ENCODE peak calls at places on chromosomes 7 and 10, in ten cellular contexts. E, F, X, C, R, N, L, G, W and T are unnamed samples.

GRCh38 chr7:134885967-134886352 is 100.3 kb upstream of the AGBL3 start:
- DNase-seq in E (peak; percentile 91), R (no peak), G (peak; percentile 66), N (peak; percentile 32), X (no peak), C (no peak), F (peak; percentile 87), L (peak; percentile 53), W (no peak), T (peak; percentile 60)

GRCh38 chr7:10315881-10316280 is 657.8 kb upstream of the PHF14 start:
- DNase-seq in E (no peak), C (no peak), F (no peak), X (no peak), W (no peak), R (no peak), N (no peak), G (no peak), L (no peak), T (no peak)

GRCh38 chr7:108086546-108086945 is 43.6 kb downstream of the LAMB4 start:
- DNase-seq in C (no peak), L (no peak), W (no peak), G (no peak), F (no peak), E (no peak), N (no peak), X (no peak), R (no peak), T (no peak)

GRCh38 chr10:89090760-89091455 is 100.3 kb downstream of the FAS start:
- DNase-seq in L (no peak), F (peak; percentile 50), C (no peak), X (no peak), N (no peak), E (peak; percentile 33), G (no peak), R (no peak), W (no peak), T (no peak)

GRCh38 chr7:91772100-91772794 is 108.3 kb downstream of the MTERF1 start:
- DNase-seq in C (no peak), X (no peak), R (no peak), N (no peak), W (no peak), F (peak; percentile 91), L (no peak), E (peak; percentile 14), G (no peak), T (no peak)

GRCh38 chr7:36286241-36286640 is 103.4 kb upstream of the ANLN start:
- DNase-seq in L (no peak), E (no peak), C (no peak), W (no peak), N (no peak), X (no peak), G (no peak), R (no peak), F (no peak), T (no peak)

GRCh38 chr7:149772236-149772820 is 1.1 kb downstream of the ZNF467 start:
- DNase-seq in R (peak; percentile 77), E (no peak), F (no peak), W (no peak), C (no peak), L (peak; percentile 42), G (no peak), N (no peak), X (peak; percentile 75), T (no peak)

GRCh38 chr10:48480397-48481374 is 124.2 kb downstream of the ARHGAP22 start:
- DNase-seq in G (no peak), E (no peak), L (no peak), X (no peak), N (no peak), W (no peak), R (peak; percentile 56), F (no peak), C (no peak), T (no peak)

GRCh38 chr7:55426676-55427075 is 61.5 kb downstream of the LANCL2 start:
- DNase-seq in R (no peak), W (no peak), C (no peak), N (no peak), L (no peak), G (no peak), F (no peak), E (no peak), X (peak; percentile 66), T (no peak)

GRCh38 chr10:80855348-80855971 is 317.8 kb downstream of the SH2D4B start:
- DNase-seq in R (peak; percentile 56), G (no peak), C (no peak), E (no peak), W (no peak), X (peak; percentile 88), F (no peak), L (no peak), N (peak; percentile 4), T (no peak)

DNA sequence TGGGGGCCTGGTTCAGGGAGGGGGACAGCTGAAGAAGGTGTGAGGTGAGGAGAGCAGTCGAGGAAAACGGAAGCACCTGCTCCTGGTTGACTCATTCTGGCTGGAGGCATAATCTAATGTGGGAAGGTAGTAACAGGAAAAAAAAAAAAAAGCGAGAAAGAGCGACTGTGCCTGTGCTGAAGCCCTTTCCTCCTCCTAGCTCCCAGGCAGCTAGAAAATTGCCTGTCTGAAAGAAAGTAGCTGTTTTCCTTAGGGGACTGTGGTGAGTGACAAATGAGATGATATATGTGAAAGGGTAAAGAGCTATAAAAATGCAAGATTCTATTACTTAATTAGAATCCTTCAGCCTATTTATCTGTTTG is 4.9 kb upstream of the MEST start:
- DNase-seq in R (no peak), L (no peak), C (no peak), E (no peak), G (no peak), N (no peak), X (no peak), F (no peak), W (no peak), T (peak; percentile 42)
- H3K4me3 ChIP-seq in R (peak overlapping the region; percentile 29), L (peak overlapping the region; percentile 54), C (peak overlapping the region; percentile 18), E (no peak overlapping the region), G (no peak overlapping the region), N (peak overlapping the region; percentile 55), X (peak overlapping the region; percentile 75), F (no peak overlapping the region), W (peak overlapping the region; percentile 68), T (no peak overlapping the region)

DNA sequence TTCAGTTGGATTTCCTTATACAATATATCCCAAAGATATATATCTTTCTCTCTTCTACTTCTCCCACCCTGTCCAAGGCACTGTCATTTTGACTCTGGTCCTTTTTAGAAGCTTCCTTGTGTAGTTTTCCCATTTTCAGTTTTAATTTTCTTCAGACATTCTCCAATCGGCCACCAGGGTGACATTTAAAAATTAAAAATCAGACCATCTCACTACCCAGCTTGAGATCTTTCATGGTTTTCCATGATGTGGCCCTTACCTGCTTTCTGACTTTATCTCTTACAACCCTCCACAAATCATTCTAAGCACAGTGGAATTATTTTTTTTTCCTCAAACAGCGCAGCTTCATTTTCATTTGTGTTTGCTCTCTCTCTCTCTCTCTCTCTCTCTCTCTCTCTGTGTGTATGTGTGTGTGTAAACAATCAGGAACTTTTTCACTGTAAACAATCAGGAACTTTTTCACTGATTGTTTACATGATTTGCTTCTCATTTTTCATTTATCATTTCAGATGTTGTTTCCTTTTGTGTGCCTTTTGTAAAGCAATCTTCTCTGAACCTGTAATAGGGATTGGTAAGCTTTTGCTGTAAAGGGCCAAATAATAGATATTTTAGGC is 348.8 kb downstream of the ATRNL1 start:
- DNase-seq in C (no peak), G (no peak), R (no peak), L (no peak), N (no peak), F (no peak), W (no peak), X (no peak), E (no peak), T (no peak)
- TF ChIP-seq CTCF in C (no peak), G (peak; percentile 15), R (no peak), L (no peak), N (no peak), F (peak; percentile 32), W (no peak), X (peak; percentile 56), E (no peak), T (no peak)

GRCh38 chr7:29562307-29562706 is 1.3 kb upstream of the PRR15 start:
- DNase-seq in X (no peak), W (no peak), E (peak; percentile 21), G (no peak), N (no peak), L (no peak), F (no peak), R (no peak), C (no peak), T (no peak)

GRCh38 chr7:29561271-29561670 is 2.4 kb upstream of the PRR15 start:
- DNase-seq in W (no peak), R (no peak), C (no peak), L (no peak), X (no peak), E (no peak), N (peak; percentile 56), F (no peak), G (no peak), T (no peak)

GRCh38 chr7:29555061-29555460 is 8.6 kb upstream of the PRR15 start:
- DNase-seq in E (no peak), N (no peak), L (no peak), X (no peak), C (no peak), F (no peak), R (no peak), G (no peak), W (no peak), T (no peak)

GRCh38 chr7:29556405-29557195 is 7.0 kb upstream of the PRR15 start:
- DNase-seq in R (no peak), L (no peak), N (no peak), C (no peak), E (no peak), G (no peak), W (no peak), F (no peak), X (no peak), T (no peak)

DNA sequence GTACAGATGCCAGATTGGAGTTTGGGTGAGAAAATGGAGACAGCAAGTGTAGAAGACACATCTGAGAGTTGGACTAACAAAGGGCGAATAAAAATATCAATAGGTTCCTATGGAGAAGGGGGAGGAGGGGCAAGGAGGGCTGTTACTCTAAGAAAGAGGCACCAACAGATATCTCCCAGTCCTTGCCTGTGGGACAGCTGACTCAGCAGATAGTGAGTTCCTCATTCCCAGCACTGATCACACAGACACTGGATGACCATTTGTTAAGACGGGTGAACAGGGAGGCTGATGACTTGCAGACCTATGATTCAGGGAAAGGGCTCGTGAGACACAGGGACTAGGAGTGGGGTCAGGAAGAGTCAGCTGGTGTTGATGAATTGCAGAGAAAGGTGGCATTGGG is 5.7 kb upstream of the PRR15 start:
- DNase-seq in R (peak; percentile 25), C (no peak), G (no peak), W (no peak), F (no peak), N (peak; percentile 27), E (peak; percentile 79), X (peak; percentile 52), L (no peak), T (no peak)
- H3K4me3 ChIP-seq in R (no peak overlapping the region), C (no peak overlapping the region), G (no peak overlapping the region), W (no peak overlapping the region), F (no peak overlapping the region), N (no peak overlapping the region), E (no peak overlapping the region), X (peak overlapping the region; percentile 15), L (no peak overlapping the region), T (no peak overlapping the region)

DNA sequence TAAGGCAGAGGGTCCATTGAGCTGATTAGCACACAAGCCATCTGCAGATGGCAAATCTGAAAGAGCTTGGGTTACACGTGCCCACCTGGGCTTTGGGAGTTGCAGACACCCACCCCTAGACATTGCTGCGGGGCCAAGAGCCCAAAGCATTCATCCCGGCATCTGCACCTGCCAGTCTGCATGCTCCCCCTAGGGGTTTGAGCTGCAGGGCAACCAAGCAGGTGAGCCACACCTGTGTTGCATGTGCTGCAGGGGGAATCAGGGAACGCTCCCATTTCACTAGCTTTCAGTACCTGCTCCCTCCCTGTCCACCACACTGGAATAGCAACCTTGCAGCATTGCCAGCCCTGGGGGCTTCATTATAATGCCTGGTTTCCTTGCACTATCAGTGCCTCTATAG is 21.1 kb downstream of the C7orf33 start:
- DNase-seq in X (peak; percentile 78), R (no peak), L (no peak), F (no peak), N (no peak), W (no peak), G (no peak), E (no peak), C (no peak), T (no peak)
- TF ChIP-seq CTCF in X (peak; percentile 53), R (no peak), L (no peak), F (no peak), N (no peak), W (no peak), G (no peak), E (no peak), C (no peak), T (no peak)